ENCODE peak calls at places on chromosome 2, in eight cellular contexts. H is fibroblast of villous mesenchyme; L is NCI-H510A; Y is amygdala; C is naive thymus-derived CD8-positive, alpha-beta T cell; I is thoracic aorta; V is astrocyte; P is NCI-H1105. U is an unnamed sample.

GRCh38 chr2:215269397-215270117 is 42.3 kb upstream of the ATIC start:
- DNase-seq in H (peak; percentile 91), L (peak; percentile 30), Y (peak; percentile 10), C (peak; percentile 59), I (no peak), V (peak; percentile 59), P (peak; percentile 69), U (peak; percentile 80)

GRCh38 chr2:70145168-70145538 is 45.7 kb downstream of the C2orf42 start:
- DNase-seq in H (no peak), L (no peak), Y (no peak), C (no peak), I (no peak), V (no peak), P (no peak), U (no peak)

GRCh38 chr2:143901185-143901842 is 618.6 kb downstream of the ZEB2 start:
- DNase-seq in H (peak; percentile 68), L (no peak), Y (no peak), C (no peak), I (no peak), V (peak; percentile 98), P (no peak), U (peak; percentile 91)

GRCh38 chr2:203808041-203808750 is 59.4 kb upstream of the CTLA4 start:
- DNase-seq in H (peak; percentile 61), L (no peak), Y (no peak), C (no peak), I (no peak), V (peak; percentile 99), P (no peak), U (peak; percentile 95)

GRCh38 chr2:230868947-230869690 is 4.4 kb downstream of the ITM2C start:
- DNase-seq in H (no peak), L (no peak), Y (no peak), C (no peak), I (no peak), V (no peak), P (no peak), U (no peak)

GRCh38 chr2:45263147-45263546 is 253.9 kb upstream of the SIX2 start:
- DNase-seq in H (no peak), L (no peak), Y (no peak), C (no peak), I (no peak), V (no peak), P (no peak), U (no peak)

GRCh38 chr2:43595603-43596412 is at the start of gene THADA:
- DNase-seq in H (peak; percentile 99), L (peak; percentile 98), Y (peak; percentile 97), C (peak; percentile 95), I (peak; percentile 98), V (peak; percentile 98), P (peak; percentile 97), U (peak; percentile 99)

GRCh38 chr2:583666-584065 is 93.5 kb downstream of the TMEM18 start:
- DNase-seq in H (no peak), L (no peak), Y (no peak), C (no peak), I (no peak), V (no peak), P (no peak), U (no peak)

GRCh38 chr2:238091426-238092060 is 8.6 kb upstream of the ESPNL start:
- DNase-seq in H (no peak), L (no peak), Y (no peak), C (no peak), I (no peak), V (no peak), P (no peak), U (no peak)

GRCh38 chr2:233915133-233915532 is 2.0 kb upstream of the TRPM8 start:
- DNase-seq in H (no peak), L (no peak), Y (no peak), C (no peak), I (no peak), V (no peak), P (peak; percentile 18), U (peak; percentile 3)

U was measured in IMR-90.